ENCODE peak calls at places on chromosomes 12 and 14, in five cellular contexts. I is WERI-Rb-1, U is cardiac muscle cell, O is heart right ventricle, M is neural progenitor cell. P is an unnamed sample.

GRCh38 chr14:75561013-75561432 is 17.4 kb upstream of the FLVCR2 start:
- DNase-seq in O (peak; percentile 56), U (peak; percentile 83), I (peak; percentile 75), M (peak; percentile 88), P (no peak)

GRCh38 chr12:53667080-53667479 is 8.8 kb downstream of the ATP5MC2 start:
- DNase-seq in O (no peak), M (no peak), I (no peak), U (no peak), P (no peak)

GRCh38 chr12:45518516-45519235 is 210.8 kb upstream of the ARID2 start:
- DNase-seq in O (no peak), U (no peak), I (no peak), M (no peak), P (no peak)

GRCh38 chr12:51389302-51389999 is 1.8 kb downstream of the GALNT6 start:
- DNase-seq in M (no peak), U (no peak), O (no peak), I (no peak), P (no peak)

GRCh38 chr14:28298156-28298555 is 468.4 kb upstream of the FOXG1 start:
- DNase-seq in I (no peak), O (no peak), M (no peak), U (peak; percentile 71), P (no peak)

GRCh38 chr12:78746001-78746400 is 118.6 kb upstream of the SYT1 start:
- DNase-seq in U (no peak), I (no peak), O (no peak), M (no peak), P (no peak)

GRCh38 chr14:91837076-91837475 is 30.3 kb downstream of the TC2N start:
- DNase-seq in M (no peak), I (no peak), U (no peak), O (no peak), P (no peak)

GRCh38 chr12:112111931-112112330 is 3.3 kb upstream of the NAA25 start:
- DNase-seq in O (no peak), U (no peak), M (no peak), I (no peak), P (no peak)

GRCh38 chr14:94952097-94952496 is 182.2 kb upstream of the GSC start:
- DNase-seq in O (no peak), U (no peak), M (no peak), I (no peak), P (no peak)

GRCh38 chr12:117038023-117038680 is 61.1 kb downstream of the TESC start:
- DNase-seq in I (no peak), O (no peak), U (no peak), M (no peak), P (no peak)

GRCh38 chr14:61315288-61315687 is 6.1 kb upstream of the PRKCH start:
- DNase-seq in I (no peak), O (no peak), U (no peak), M (no peak), P (no peak)

GRCh38 chr12:82896286-82896685 is 209.6 kb downstream of the TMTC2 start:
- DNase-seq in O (no peak), I (no peak), M (no peak), U (no peak), P (no peak)

DNA sequence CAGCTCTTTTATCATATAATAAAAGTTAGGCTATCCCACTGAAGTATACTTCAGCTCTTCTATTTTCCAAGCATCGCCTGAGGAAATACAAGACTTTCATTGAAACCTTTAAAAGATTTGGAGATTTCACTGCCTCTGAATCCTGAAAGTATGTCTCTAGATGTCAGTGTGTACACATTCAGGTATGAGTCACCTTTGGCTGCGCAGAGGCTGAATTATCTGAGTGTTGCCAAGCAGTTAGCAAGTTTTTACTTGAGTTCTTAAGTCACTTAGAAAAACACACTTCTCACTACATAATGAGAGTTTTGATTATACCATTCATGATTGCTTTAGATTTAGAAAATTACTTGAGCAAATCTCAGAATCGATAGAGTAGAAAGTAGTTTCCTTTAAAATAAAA is 210.3 kb downstream of the TMTC2 start:
- DNase-seq in M (no peak), U (peak; percentile 37), I (no peak), O (no peak), P (no peak)
- TF ChIP-seq CTCF in M (no peak), U (no peak), I (no peak), O (no peak), P (no peak)

DNA sequence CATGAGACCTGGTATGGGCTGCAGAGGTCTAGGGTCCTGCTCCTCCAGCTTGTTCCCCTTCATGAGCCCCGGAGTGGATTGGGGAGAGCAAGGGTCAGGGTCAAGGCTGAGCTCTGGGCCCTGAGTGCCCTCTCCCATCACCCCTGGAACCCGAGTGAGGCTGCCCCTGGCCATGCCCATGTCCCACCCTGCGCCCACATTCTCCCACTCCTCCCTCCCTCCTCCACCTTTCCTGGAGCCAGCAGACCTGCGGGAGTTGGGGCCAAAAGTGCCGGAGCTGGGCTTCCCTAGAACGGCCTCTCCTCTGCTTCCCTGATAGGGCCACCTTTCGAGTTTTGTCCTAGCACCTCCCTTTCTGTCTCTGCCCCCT is 597 bp downstream of the SCNN1A start:
- DNase-seq in I (no peak), M (no peak), U (no peak), O (no peak), P (no peak)
- H3K4me3 ChIP-seq in I (no peak overlapping the region), M (no peak overlapping the region), U (no peak overlapping the region), O (no peak overlapping the region), P (no peak overlapping the region)

DNA sequence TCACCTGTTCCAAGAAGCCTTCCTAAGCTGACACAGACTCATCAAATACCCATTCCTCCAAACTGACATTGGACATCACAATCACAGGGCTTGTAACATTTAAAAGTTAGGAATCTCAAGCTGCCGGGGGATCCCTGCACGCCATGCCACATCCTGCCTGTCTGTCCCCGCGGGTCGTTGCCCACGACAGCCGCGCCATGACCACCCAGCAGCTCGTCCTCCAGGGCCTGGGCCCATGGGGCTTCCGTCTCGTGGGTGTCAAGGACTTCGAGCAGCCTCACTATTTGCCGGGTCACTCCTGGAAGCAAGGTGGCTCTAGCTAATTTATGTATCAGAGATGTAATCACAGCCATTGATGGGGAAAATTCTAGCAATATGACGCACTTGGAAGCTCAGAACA is 66.2 kb downstream of the VCPKMT start:
- DNase-seq in I (no peak), O (no peak), U (no peak), M (no peak), P (no peak)
- TF ChIP-seq CTCF in I (no peak), O (no peak), U (no peak), M (no peak), P (no peak)

DNA sequence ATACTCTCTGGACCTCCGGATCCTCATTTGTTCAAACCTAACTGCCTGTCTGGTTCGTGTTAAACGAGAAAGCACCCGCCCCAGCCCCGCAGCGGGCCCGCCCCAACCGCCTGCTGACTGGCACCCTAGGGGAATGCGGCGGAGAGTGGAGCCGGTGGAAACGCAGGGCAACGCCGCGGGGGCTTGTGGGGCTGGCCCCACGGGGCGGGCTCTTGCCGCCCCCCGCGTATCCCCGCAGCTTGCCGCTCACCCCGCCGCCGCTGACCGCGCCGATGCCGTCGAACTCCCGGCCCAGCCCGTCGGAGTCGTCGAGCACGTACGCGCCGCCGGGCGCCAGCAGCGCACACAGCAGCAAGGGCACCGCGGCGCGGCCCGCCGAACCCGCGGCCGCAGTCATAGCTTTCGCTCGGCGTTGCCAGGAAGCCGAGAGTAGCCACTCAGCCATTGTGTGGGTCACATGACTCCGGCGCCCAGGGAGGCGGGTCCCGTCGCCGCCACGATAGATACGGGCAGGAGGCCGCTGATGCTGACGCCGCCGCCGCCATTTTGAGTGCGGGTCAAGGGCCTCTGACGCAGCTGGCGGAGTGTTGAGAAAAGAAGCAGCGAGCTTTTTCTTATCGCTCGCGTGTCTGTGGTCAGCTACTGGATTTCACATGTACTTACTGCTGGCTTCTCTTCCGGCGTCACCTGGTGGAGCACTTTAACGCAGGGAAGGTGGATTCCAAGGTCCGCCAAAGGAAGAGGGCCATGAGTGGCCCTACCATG is at the start of gene GALC:
- DNase-seq in I (peak; percentile 94), O (peak; percentile 95), M (peak; percentile 96), U (peak; percentile 97), P (peak; percentile 34)
- H3K4me3 ChIP-seq in I (peak within 1 kb of the TSS; percentile 61), O (peak within 1 kb of the TSS; percentile 81), M (peak within 1 kb of the TSS; percentile 74), U (peak within 1 kb of the TSS; percentile 50), P (peak within 1 kb of the TSS; percentile 68)

DNA sequence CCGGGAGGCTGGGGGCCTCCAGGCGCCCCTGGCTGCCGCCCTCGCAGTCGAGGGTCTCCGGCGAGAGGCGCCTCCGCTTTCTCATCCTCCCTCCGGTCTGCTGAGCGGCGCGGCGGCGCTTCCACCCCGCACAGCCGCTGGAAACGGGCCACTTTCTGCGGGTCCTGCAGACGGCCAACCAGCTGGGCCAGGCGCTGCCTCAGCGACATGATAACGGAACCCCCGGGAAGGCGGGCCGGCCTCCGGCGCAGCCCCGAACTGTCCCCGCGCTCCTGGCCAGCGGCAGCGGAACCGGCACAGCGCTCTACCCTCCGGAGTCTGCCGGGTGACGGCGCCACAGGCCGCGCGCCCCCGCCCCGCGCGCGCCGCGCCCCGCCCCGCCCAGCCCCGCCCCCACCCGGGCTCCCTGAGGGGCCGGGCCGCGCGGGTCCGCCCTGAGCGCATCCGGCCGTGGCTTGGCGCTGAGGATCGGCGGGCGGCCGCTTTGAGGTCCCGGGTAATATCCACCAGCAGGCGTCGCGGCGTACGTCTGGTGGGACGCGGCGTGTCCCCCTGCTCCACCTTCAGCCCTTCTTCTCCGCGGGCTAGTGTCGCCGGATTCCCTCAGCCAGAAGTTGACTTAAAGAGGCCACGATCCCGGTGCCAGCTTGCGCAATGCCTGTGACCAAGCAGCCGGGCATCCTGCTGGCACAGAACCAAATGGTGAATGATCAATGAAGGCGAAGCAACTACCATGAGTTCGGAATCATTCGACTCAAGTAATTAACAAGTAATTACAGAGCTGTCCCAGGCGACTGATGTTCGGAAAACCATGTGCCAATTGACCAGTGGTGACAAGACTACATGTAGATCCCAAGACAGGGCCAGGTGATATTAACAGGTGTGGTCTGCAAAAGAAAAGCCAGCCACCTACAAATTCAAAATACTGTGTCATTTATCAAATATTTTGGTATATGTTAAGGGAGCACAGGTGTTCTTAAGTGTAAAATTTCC is at the start of gene SGPP1:
- DNase-seq in M (peak; percentile 92), I (peak; percentile 89), U (peak; percentile 80), O (peak; percentile 84), P (no peak)
- TF ChIP-seq CTCF in M (peak; percentile 36), I (peak; percentile 59), U (peak; percentile 32), O (peak; percentile 49), P (peak; percentile 48)

GRCh38 chr14:65073605-65074201 is 28.6 kb downstream of the MAX start:
- DNase-seq in I (no peak), U (no peak), M (no peak), O (no peak), P (no peak)
- H3K4me3 ChIP-seq in I (no peak overlapping the region), U (no peak overlapping the region), M (no peak overlapping the region), O (no peak overlapping the region), P (no peak overlapping the region)

DNA sequence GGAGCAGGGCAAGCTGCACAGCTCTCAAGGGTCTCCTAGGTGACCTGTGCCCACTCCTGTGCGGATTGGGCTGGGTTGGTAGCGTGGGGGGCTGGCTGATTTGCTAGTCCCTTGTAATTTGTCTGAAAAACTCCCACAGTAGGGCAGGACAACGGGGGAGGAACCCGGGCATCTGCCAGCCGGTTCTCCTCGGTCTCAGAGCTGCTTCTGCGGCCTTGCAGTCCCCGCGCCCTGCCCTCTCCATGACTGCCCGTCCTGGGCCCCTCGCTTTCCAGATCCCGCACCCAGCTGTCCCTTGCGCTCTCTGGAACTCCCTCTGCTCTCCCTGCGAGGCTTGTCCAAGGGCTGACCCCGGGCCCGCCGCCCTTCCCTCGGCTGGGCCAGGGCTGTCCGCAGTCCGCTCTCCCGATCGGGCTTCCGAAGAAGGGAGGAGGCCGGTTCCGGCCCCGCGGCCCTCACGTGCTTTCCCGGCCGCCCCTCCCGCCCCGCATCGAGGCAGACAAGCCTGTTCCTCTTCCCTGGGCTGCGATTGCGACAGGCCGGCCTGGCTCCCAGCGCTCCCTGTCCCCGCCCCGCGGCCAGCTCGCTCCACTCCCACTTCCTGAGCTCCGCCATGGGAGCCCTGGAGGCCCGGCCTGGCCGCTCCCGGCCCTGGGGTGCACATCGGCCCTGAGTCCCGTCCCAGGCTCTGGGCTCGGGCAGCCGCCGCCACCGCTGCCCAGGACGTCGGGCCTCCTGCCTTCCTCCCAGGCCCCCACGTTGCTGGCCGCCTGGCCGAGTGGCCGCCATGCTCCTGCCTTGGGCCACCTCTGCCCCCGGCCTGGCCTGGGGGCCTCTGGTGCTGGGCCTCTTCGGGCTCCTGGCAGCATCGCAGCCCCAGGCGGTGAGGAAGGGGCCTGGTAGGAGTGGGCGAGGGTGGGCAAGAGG is at the start of gene LTBR:
- DNase-seq in O (peak; percentile 98), U (peak; percentile 99), I (no peak), M (peak; percentile 49), P (peak; percentile 54)
- TF ChIP-seq CTCF in O (no peak), U (peak; percentile 17), I (no peak), M (no peak), P (peak; percentile 26)